ENCODE peak calls at places on chromosome X, in five cellular contexts. One of them, this sample, is unnamed.

GRCh38 chrX:84634201-84634782 is 132.0 kb upstream of the HDX start:
- DNase-seq in fibroblast of lung: no peak
- DNase-seq in AG09309: no peak
- DNase-seq in fibroblast of the conjunctiva: no peak
- DNase-seq in head of caudate nucleus: no peak
- DNase-seq in this sample: no peak

GRCh38 chrX:103733017-103733416 is 22.3 kb downstream of the TMEM31 start:
- DNase-seq in AG09309: no peak
- DNase-seq in head of caudate nucleus: no peak
- DNase-seq in fibroblast of lung: no peak
- DNase-seq in fibroblast of the conjunctiva: no peak
- DNase-seq in this sample: no peak

GRCh38 chrX:153883163-153883843 is 2.7 kb downstream of the L1CAM start:
- DNase-seq in fibroblast of lung: no peak
- DNase-seq in head of caudate nucleus: no peak
- DNase-seq in fibroblast of the conjunctiva: no peak
- DNase-seq in AG09309: no peak
- DNase-seq in this sample: no peak

GRCh38 chrX:7062276-7062675 is 85.2 kb upstream of the STS start:
- DNase-seq in fibroblast of lung: peak
- DNase-seq in fibroblast of the conjunctiva: no peak
- DNase-seq in AG09309: no peak
- DNase-seq in head of caudate nucleus: no peak
- DNase-seq in this sample: no peak

GRCh38 chrX:40108084-40108958 is 10.6 kb upstream of the BCOR start:
- DNase-seq in AG09309: no peak
- DNase-seq in fibroblast of lung: peak
- DNase-seq in fibroblast of the conjunctiva: no peak
- DNase-seq in head of caudate nucleus: peak
- DNase-seq in this sample: no peak

GRCh38 chrX:79366888-79367749 is at the start of gene ITM2A:
- DNase-seq in fibroblast of the conjunctiva: no peak
- DNase-seq in AG09309: no peak
- DNase-seq in head of caudate nucleus: peak
- DNase-seq in fibroblast of lung: no peak
- DNase-seq in this sample: no peak

GRCh38 chrX:68995780-68996551 is 167.1 kb downstream of the EFNB1 start:
- DNase-seq in head of caudate nucleus: no peak
- DNase-seq in fibroblast of the conjunctiva: no peak
- DNase-seq in AG09309: no peak
- DNase-seq in fibroblast of lung: peak
- DNase-seq in this sample: peak

GRCh38 chrX:134476284-134476683 is 16.3 kb downstream of the HPRT1 start:
- DNase-seq in fibroblast of lung: no peak
- DNase-seq in head of caudate nucleus: no peak
- DNase-seq in fibroblast of the conjunctiva: no peak
- DNase-seq in AG09309: no peak
- DNase-seq in this sample: no peak

GRCh38 chrX:64894454-64895038 is 81.7 kb downstream of the ZC4H2 start:
- DNase-seq in head of caudate nucleus: no peak
- DNase-seq in AG09309: no peak
- DNase-seq in fibroblast of lung: no peak
- DNase-seq in fibroblast of the conjunctiva: no peak
- DNase-seq in this sample: no peak

This sample was measured in AG09319.